ENCODE peak calls at places on chromosomes 13 and 19, in six cellular contexts. One of them, this sample, is unnamed. For H3K4me1, the result is how much of the 10 kb centered on the place peaks cover.

GRCh38 chr13:84126671-84127171 is 244.4 kb upstream of the SLITRK1 start:
- ATAC-seq in right lobe of liver: no peak
- ATAC-seq in heart left ventricle: no peak
- ATAC-seq in upper lobe of right lung: peak
- ATAC-seq in lower lobe of right lung: no peak
- ATAC-seq in K562: no peak
- ATAC-seq in this sample: no peak

GRCh38 chr19:9863759-9864158 is 28.6 kb downstream of the PIN1 start:
- ATAC-seq in right lobe of liver: no peak
- ATAC-seq in upper lobe of right lung: no peak
- ATAC-seq in lower lobe of right lung: no peak
- ATAC-seq in K562: no peak
- ATAC-seq in heart left ventricle: no peak
- ATAC-seq in this sample: no peak

GRCh38 chr13:75437582-75438318 is 44.2 kb downstream of the TBC1D4 start:
- ATAC-seq in upper lobe of right lung: no peak
- ATAC-seq in right lobe of liver: no peak
- ATAC-seq in K562: peak
- ATAC-seq in lower lobe of right lung: no peak
- ATAC-seq in heart left ventricle: peak
- ATAC-seq in this sample: no peak

GRCh38 chr13:66313408-66313807 is 916.7 kb downstream of the PCDH9 start:
- ATAC-seq in upper lobe of right lung: peak
- ATAC-seq in heart left ventricle: no peak
- ATAC-seq in right lobe of liver: no peak
- ATAC-seq in K562: no peak
- ATAC-seq in lower lobe of right lung: peak
- ATAC-seq in this sample: peak

GRCh38 chr19:19817357-19817756 is 4.2 kb downstream of the ZNF506 start:
- ATAC-seq in K562: no peak
- ATAC-seq in heart left ventricle: no peak
- ATAC-seq in right lobe of liver: no peak
- ATAC-seq in lower lobe of right lung: no peak
- ATAC-seq in upper lobe of right lung: no peak
- ATAC-seq in this sample: no peak

GRCh38 chr13:36819811-36820140 is 754 bp downstream of the RFXAP start:
- ATAC-seq in K562: peak
- ATAC-seq in heart left ventricle: no peak
- ATAC-seq in lower lobe of right lung: peak
- ATAC-seq in right lobe of liver: peak
- ATAC-seq in upper lobe of right lung: peak
- ATAC-seq in this sample: no peak

GRCh38 chr19:788821-789472 is 8.3 kb upstream of the PTBP1 start:
- ATAC-seq in lower lobe of right lung: no peak
- ATAC-seq in right lobe of liver: peak
- ATAC-seq in K562: peak
- ATAC-seq in upper lobe of right lung: no peak
- ATAC-seq in heart left ventricle: peak
- ATAC-seq in this sample: peak

GRCh38 chr19:18833849-18834643 is 2.3 kb downstream of the UPF1 start:
- ATAC-seq in upper lobe of right lung: no peak
- ATAC-seq in K562: peak
- ATAC-seq in right lobe of liver: peak
- ATAC-seq in heart left ventricle: no peak
- ATAC-seq in lower lobe of right lung: peak
- ATAC-seq in this sample: no peak

GRCh38 chr19:33310606-33311325 is 8.4 kb upstream of the CEBPA start:
- ATAC-seq in lower lobe of right lung: peak
- ATAC-seq in upper lobe of right lung: peak
- ATAC-seq in K562: peak
- ATAC-seq in right lobe of liver: peak
- ATAC-seq in heart left ventricle: no peak
- ATAC-seq in this sample: no peak

GRCh38 chr19:46284635-46285034 is 12.2 kb upstream of the HIF3A start:
- ATAC-seq in right lobe of liver: no peak
- ATAC-seq in heart left ventricle: no peak
- ATAC-seq in lower lobe of right lung: no peak
- ATAC-seq in upper lobe of right lung: no peak
- ATAC-seq in K562: no peak
- ATAC-seq in this sample: no peak

GRCh38 chr13:114248011-114248410 is 13.3 kb downstream of the CDC16 start:
- ATAC-seq in upper lobe of right lung: no peak
- ATAC-seq in K562: no peak
- ATAC-seq in right lobe of liver: no peak
- ATAC-seq in heart left ventricle: no peak
- ATAC-seq in lower lobe of right lung: no peak
- ATAC-seq in this sample: no peak

GRCh38 chr13:30371649-30372265 is 50.5 kb upstream of the UBE2L5 start:
- ATAC-seq in upper lobe of right lung: peak
- ATAC-seq in lower lobe of right lung: peak
- ATAC-seq in heart left ventricle: peak
- ATAC-seq in K562: no peak
- ATAC-seq in right lobe of liver: peak
- ATAC-seq in this sample: peak

GRCh38 chr19:19820774-19821315 is 705 bp downstream of the ZNF506 start:
- ATAC-seq in right lobe of liver: no peak
- ATAC-seq in heart left ventricle: no peak
- ATAC-seq in upper lobe of right lung: no peak
- ATAC-seq in K562: no peak
- ATAC-seq in lower lobe of right lung: no peak
- ATAC-seq in this sample: no peak

GRCh38 chr13:48199404-48199991 is 33.5 kb upstream of the ITM2B start:
- ATAC-seq in heart left ventricle: no peak
- ATAC-seq in lower lobe of right lung: no peak
- ATAC-seq in upper lobe of right lung: no peak
- ATAC-seq in K562: no peak
- ATAC-seq in right lobe of liver: no peak
- ATAC-seq in this sample: no peak

GRCh38 chr19:49829200-49829599 is 11.1 kb downstream of the MED25 start:
- ATAC-seq in upper lobe of right lung: no peak
- ATAC-seq in lower lobe of right lung: no peak
- ATAC-seq in K562: no peak
- ATAC-seq in heart left ventricle: no peak
- ATAC-seq in right lobe of liver: no peak
- ATAC-seq in this sample: no peak

GRCh38 chr19:54114340-54114826 is 1.1 kb downstream of the TFPT start:
- ATAC-seq in lower lobe of right lung: peak
- ATAC-seq in K562: no peak
- ATAC-seq in upper lobe of right lung: peak
- ATAC-seq in heart left ventricle: peak
- ATAC-seq in right lobe of liver: peak
- ATAC-seq in this sample: no peak

DNA sequence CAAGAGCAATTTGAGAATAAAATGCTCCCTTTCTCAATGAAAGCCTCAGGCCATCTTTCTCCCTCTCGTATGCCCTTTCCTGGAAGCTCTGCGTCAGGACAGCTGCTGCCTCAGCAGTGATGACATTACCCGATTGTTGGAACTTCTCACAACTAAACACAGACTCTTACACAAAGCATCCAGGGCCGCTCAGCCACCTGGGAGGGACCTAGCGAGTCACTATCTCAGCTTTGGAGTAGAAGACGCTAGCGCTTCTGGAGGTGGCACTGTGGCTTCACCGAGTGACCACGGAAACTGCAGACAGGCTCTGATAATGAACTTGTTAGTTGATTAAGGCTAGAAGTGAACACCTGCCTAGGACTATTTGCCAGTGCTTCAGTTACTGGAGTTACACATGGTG is 153.2 kb upstream of the SOX1 start:
- ATAC-seq in right lobe of liver: no peak
- ATAC-seq in lower lobe of right lung: no peak
- ATAC-seq in upper lobe of right lung: no peak
- ATAC-seq in K562: no peak
- ATAC-seq in heart left ventricle: no peak
- ATAC-seq in this sample: no peak
- TF ChIP-seq CTCF in right lobe of liver: no peak
- TF ChIP-seq CTCF in lower lobe of right lung: no peak
- TF ChIP-seq CTCF in upper lobe of right lung: no peak
- TF ChIP-seq CTCF in K562: no peak
- TF ChIP-seq CTCF in heart left ventricle: no peak
- TF ChIP-seq CTCF in this sample: no peak

GRCh38 chr19:4388171-4389063 is 11.9 kb downstream of the SH3GL1 start:
- ATAC-seq in heart left ventricle: peak
- ATAC-seq in right lobe of liver: peak
- ATAC-seq in lower lobe of right lung: peak
- ATAC-seq in upper lobe of right lung: peak
- ATAC-seq in K562: no peak
- ATAC-seq in this sample: peak

GRCh38 chr19:4389511-4390016 is 10.8 kb downstream of the SH3GL1 start:
- ATAC-seq in upper lobe of right lung: peak
- ATAC-seq in heart left ventricle: peak
- ATAC-seq in right lobe of liver: no peak
- ATAC-seq in K562: no peak
- ATAC-seq in lower lobe of right lung: no peak
- ATAC-seq in this sample: no peak

GRCh38 chr19:4390017-4390861 is 10.1 kb downstream of the SH3GL1 start:
- ATAC-seq in right lobe of liver: peak
- ATAC-seq in heart left ventricle: peak
- ATAC-seq in lower lobe of right lung: peak
- ATAC-seq in K562: no peak
- ATAC-seq in upper lobe of right lung: peak
- ATAC-seq in this sample: peak

GRCh38 chr19:4390862-4391693 is 9.3 kb downstream of the SH3GL1 start:
- ATAC-seq in K562: peak
- ATAC-seq in heart left ventricle: no peak
- ATAC-seq in right lobe of liver: peak
- ATAC-seq in upper lobe of right lung: no peak
- ATAC-seq in lower lobe of right lung: no peak
- ATAC-seq in this sample: peak

GRCh38 chr19:4389064-4389375 is 11.3 kb downstream of the SH3GL1 start:
- ATAC-seq in right lobe of liver: no peak
- ATAC-seq in heart left ventricle: no peak
- ATAC-seq in lower lobe of right lung: no peak
- ATAC-seq in upper lobe of right lung: no peak
- ATAC-seq in K562: no peak
- ATAC-seq in this sample: no peak
- H3K4me1 ChIP-seq in right lobe of liver: half or more
- H3K4me1 ChIP-seq in heart left ventricle: half or more
- H3K4me1 ChIP-seq in lower lobe of right lung: half or more
- H3K4me1 ChIP-seq in upper lobe of right lung: half or more
- H3K4me1 ChIP-seq in K562: under half
- H3K4me1 ChIP-seq in this sample: half or more

GRCh38 chr13:32781906-32782305 is 195.7 kb downstream of the PDS5B start:
- ATAC-seq in lower lobe of right lung: no peak
- ATAC-seq in heart left ventricle: no peak
- ATAC-seq in upper lobe of right lung: no peak
- ATAC-seq in K562: no peak
- ATAC-seq in right lobe of liver: no peak
- ATAC-seq in this sample: no peak

GRCh38 chr13:32779119-32779518 is 192.9 kb downstream of the PDS5B start:
- ATAC-seq in upper lobe of right lung: no peak
- ATAC-seq in lower lobe of right lung: no peak
- ATAC-seq in right lobe of liver: no peak
- ATAC-seq in K562: no peak
- ATAC-seq in heart left ventricle: no peak
- ATAC-seq in this sample: no peak

DNA sequence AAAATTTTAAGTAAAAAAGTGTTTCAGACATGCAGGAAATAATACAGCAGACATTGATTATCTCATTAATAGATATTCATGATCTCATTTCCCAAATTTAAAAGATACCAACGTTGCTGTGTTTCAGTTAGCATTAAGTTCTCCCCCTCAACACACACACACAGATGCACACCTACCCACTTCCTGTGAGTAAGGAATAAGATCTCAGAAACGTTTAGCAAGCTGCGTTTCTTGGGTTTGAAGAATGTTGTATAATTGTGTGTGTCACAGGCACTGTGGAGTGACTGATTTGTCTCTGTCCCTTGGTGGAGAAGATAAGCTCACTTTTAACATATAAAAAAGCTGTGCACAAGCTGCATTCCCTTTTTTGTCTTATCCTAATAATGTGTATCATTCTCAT is 196.8 kb downstream of the PDS5B start:
- ATAC-seq in upper lobe of right lung: no peak
- ATAC-seq in right lobe of liver: no peak
- ATAC-seq in K562: no peak
- ATAC-seq in heart left ventricle: no peak
- ATAC-seq in lower lobe of right lung: no peak
- ATAC-seq in this sample: no peak
- H3K4me3 ChIP-seq in upper lobe of right lung: no peak
- H3K4me3 ChIP-seq in right lobe of liver: no peak
- H3K4me3 ChIP-seq in K562: no peak
- H3K4me3 ChIP-seq in heart left ventricle: no peak
- H3K4me3 ChIP-seq in lower lobe of right lung: no peak
- H3K4me3 ChIP-seq in this sample: no peak

GRCh38 chr13:32417995-32418394 is 9.9 kb downstream of the N4BP2L1 start:
- ATAC-seq in lower lobe of right lung: no peak
- ATAC-seq in heart left ventricle: no peak
- ATAC-seq in upper lobe of right lung: no peak
- ATAC-seq in K562: no peak
- ATAC-seq in right lobe of liver: no peak
- ATAC-seq in this sample: no peak

GRCh38 chr13:32419862-32420261 is 8.1 kb downstream of the N4BP2L1 start:
- ATAC-seq in upper lobe of right lung: no peak
- ATAC-seq in right lobe of liver: no peak
- ATAC-seq in heart left ventricle: no peak
- ATAC-seq in K562: no peak
- ATAC-seq in lower lobe of right lung: no peak
- ATAC-seq in this sample: no peak

GRCh38 chr13:32414580-32414979 is 13.3 kb downstream of the N4BP2L1 start:
- ATAC-seq in lower lobe of right lung: no peak
- ATAC-seq in upper lobe of right lung: no peak
- ATAC-seq in right lobe of liver: peak
- ATAC-seq in heart left ventricle: no peak
- ATAC-seq in K562: no peak
- ATAC-seq in this sample: no peak

GRCh38 chr13:32413284-32413683 is 14.6 kb downstream of the N4BP2L1 start:
- ATAC-seq in K562: no peak
- ATAC-seq in heart left ventricle: no peak
- ATAC-seq in upper lobe of right lung: no peak
- ATAC-seq in right lobe of liver: peak
- ATAC-seq in lower lobe of right lung: no peak
- ATAC-seq in this sample: no peak

GRCh38 chr13:32415019-32415418 is 12.9 kb downstream of the N4BP2L1 start:
- ATAC-seq in right lobe of liver: peak
- ATAC-seq in heart left ventricle: no peak
- ATAC-seq in lower lobe of right lung: peak
- ATAC-seq in K562: peak
- ATAC-seq in upper lobe of right lung: peak
- ATAC-seq in this sample: no peak
- TF ChIP-seq CTCF in right lobe of liver: peak
- TF ChIP-seq CTCF in heart left ventricle: peak
- TF ChIP-seq CTCF in lower lobe of right lung: peak
- TF ChIP-seq CTCF in K562: peak
- TF ChIP-seq CTCF in upper lobe of right lung: peak
- TF ChIP-seq CTCF in this sample: no peak

DNA sequence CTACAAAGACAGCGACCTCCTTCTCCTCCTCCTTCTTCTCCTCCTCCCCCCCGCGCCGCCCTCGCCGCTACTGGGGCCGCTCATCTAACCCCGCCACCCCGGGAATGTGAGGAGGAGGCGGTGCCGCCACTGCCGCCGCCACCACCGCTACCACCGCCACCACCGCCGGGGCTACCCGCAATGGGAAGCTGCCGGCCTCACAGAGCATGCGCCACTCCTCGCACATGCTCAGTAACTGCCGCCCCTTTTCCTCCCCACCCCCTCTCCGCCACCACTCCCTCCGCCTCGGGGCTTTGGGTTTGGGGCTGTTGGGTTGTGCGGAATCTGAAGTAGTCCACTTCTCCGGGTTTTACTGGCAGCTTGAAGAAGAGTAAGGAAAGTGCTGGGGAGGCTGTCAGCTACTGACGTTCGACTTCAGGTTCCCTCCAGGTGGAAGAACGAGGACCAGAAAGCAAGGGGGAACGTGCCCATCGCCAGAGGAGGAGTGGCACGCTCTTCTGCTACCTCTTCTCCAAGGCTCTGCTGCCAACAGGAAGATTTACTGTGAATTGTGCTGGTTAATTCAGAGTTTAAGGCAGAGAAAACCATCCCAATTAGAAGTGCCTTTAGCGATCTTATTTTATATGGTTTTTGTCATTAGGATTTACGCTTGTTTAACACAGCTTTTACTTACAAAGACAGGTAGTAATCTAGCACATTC is at the start of gene MYCBP2:
- ATAC-seq in right lobe of liver: peak
- ATAC-seq in K562: peak
- ATAC-seq in upper lobe of right lung: peak
- ATAC-seq in lower lobe of right lung: peak
- ATAC-seq in heart left ventricle: peak
- ATAC-seq in this sample: peak
- H3K4me1 ChIP-seq in right lobe of liver: under half
- H3K4me1 ChIP-seq in K562: under half
- H3K4me1 ChIP-seq in upper lobe of right lung: under half
- H3K4me1 ChIP-seq in lower lobe of right lung: half or more
- H3K4me1 ChIP-seq in heart left ventricle: half or more
- H3K4me1 ChIP-seq in this sample: under half

This sample was measured in gastroesophageal sphincter.